ENCODE peak calls at places on chromosomes 1 and 21, in six cellular contexts. W is brain microvascular endothelial cell; F is pancreas; A is heart right ventricle; U is CD4-positive, CD25-positive, alpha-beta regulatory T cell; L is left ventricle myocardium inferior. N is an unnamed sample.

GRCh38 chr1:17875882-17876280 is 120.7 kb downstream of the ACTL8 start:
- DNase-seq in W (no peak), F (peak), A (peak), U (no peak), L (peak), N (no peak)

GRCh38 chr1:247421074-247421473 is 5.1 kb downstream of the NLRP3 start:
- DNase-seq in W (no peak), F (no peak), A (no peak), U (no peak), L (no peak), N (peak)

GRCh38 chr21:33241846-33242245 is 12.1 kb downstream of the IFNAR2 start:
- DNase-seq in W (no peak), F (no peak), A (no peak), U (no peak), L (no peak), N (no peak)

GRCh38 chr1:206558794-206559660 is 51.7 kb downstream of the RASSF5 start:
- DNase-seq in W (no peak), F (no peak), A (no peak), U (no peak), L (no peak), N (no peak)

GRCh38 chr1:30692201-30692947 is 31.0 kb downstream of the MATN1 start:
- DNase-seq in W (no peak), F (peak), A (no peak), U (no peak), L (no peak), N (no peak)

GRCh38 chr1:62325696-62326095 is 6.5 kb upstream of the KANK4 start:
- DNase-seq in W (peak), F (no peak), A (no peak), U (no peak), L (no peak), N (peak)

GRCh38 chr1:238281418-238281817 is 390.7 kb upstream of the ZP4 start:
- DNase-seq in W (no peak), F (no peak), A (no peak), U (no peak), L (no peak), N (no peak)

GRCh38 chr1:26838474-26839338 is 12.2 kb downstream of the ZDHHC18 start:
- DNase-seq in W (no peak), F (no peak), A (no peak), U (peak), L (no peak), N (no peak)

GRCh38 chr1:61238371-61238689 is 156.0 kb downstream of the NFIA start:
- DNase-seq in W (no peak), F (no peak), A (no peak), U (no peak), L (no peak), N (no peak)

GRCh38 chr1:198636391-198636790 is 2.4 kb upstream of the PTPRC start:
- DNase-seq in W (no peak), F (no peak), A (no peak), U (no peak), L (no peak), N (no peak)
- H3K27ac ChIP-seq in W (no peak), F (no peak), A (no peak), U (peak), L (no peak), N (no peak)

GRCh38 chr1:10762153-10762523 is 34.3 kb downstream of the CASZ1 start:
- DNase-seq in W (no peak), F (no peak), A (peak), U (no peak), L (no peak), N (no peak)
- H3K27ac ChIP-seq in W (no peak), F (peak), A (peak), U (no peak), L (peak), N (no peak)

DNA sequence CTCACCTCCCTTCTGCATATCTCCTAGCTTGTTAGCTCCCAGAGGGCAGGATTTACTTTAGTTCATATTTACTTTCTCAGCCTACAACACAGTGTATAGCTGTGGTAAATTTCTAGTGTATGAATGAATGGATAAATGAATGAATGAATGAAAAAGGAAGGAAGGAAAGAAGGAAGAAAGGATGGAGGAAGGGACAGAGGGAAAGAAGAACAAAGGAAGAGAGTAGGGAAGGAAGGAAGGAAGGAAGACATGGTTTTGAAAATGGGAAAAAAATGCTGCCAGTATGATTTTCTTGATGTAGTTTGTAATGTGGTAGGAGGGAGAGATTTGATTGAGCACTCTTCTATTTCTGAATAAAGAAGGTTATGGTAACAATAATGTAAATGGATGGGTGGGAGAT is 47.0 kb downstream of the LAMC2 start:
- DNase-seq in W (no peak), F (no peak), A (no peak), U (no peak), L (no peak), N (no peak)
- H3K27ac ChIP-seq in W (no peak), F (no peak), A (no peak), U (no peak), L (peak), N (peak)

GRCh38 chr1:229060140-229060539 is 210.8 kb upstream of the RAB4A start:
- DNase-seq in W (no peak), F (no peak), A (no peak), U (no peak), L (no peak), N (no peak)
- H3K27ac ChIP-seq in W (no peak), F (peak), A (no peak), U (no peak), L (peak), N (no peak)

DNA sequence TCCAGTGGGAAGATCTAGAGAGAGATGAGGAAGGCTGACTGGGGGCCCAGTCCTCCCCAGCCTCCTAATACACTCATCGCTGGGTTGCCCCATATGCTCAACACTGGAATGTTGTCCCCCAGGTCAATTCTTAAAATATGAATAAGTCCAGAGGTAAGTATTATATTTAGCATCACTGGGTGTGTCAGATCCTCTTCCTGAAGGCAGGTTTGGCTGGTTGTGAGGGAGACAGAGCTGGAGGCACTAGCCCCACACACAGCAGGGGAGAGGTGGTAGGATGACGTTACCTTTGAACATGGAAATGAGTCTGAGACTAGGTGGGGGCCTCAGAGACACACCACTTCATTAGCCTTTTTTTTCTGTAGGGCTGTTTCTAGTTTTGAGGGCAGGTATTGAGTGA is 42.6 kb downstream of the SLC44A3 start:
- DNase-seq in W (no peak), F (no peak), A (no peak), U (no peak), L (no peak), N (peak)
- H3K27ac ChIP-seq in W (peak), F (peak), A (peak), U (no peak), L (peak), N (peak)

GRCh38 chr1:235841938-235842545 is 24.7 kb downstream of the LYST start:
- DNase-seq in W (no peak), F (no peak), A (no peak), U (no peak), L (no peak), N (no peak)
- H3K27ac ChIP-seq in W (no peak), F (no peak), A (no peak), U (no peak), L (peak), N (no peak)

GRCh38 chr1:180269848-180270766 is 40.0 kb downstream of the LHX4 start:
- DNase-seq in W (no peak), F (no peak), A (no peak), U (no peak), L (no peak), N (no peak)

GRCh38 chr1:180266275-180267210 is 36.5 kb downstream of the LHX4 start:
- DNase-seq in W (no peak), F (no peak), A (no peak), U (no peak), L (no peak), N (no peak)

GRCh38 chr1:180267761-180268555 is 37.9 kb downstream of the LHX4 start:
- DNase-seq in W (no peak), F (no peak), A (no peak), U (no peak), L (no peak), N (no peak)

GRCh38 chr1:180267211-180267561 is 37.1 kb downstream of the LHX4 start:
- DNase-seq in W (no peak), F (no peak), A (no peak), U (no peak), L (no peak), N (no peak)

DNA sequence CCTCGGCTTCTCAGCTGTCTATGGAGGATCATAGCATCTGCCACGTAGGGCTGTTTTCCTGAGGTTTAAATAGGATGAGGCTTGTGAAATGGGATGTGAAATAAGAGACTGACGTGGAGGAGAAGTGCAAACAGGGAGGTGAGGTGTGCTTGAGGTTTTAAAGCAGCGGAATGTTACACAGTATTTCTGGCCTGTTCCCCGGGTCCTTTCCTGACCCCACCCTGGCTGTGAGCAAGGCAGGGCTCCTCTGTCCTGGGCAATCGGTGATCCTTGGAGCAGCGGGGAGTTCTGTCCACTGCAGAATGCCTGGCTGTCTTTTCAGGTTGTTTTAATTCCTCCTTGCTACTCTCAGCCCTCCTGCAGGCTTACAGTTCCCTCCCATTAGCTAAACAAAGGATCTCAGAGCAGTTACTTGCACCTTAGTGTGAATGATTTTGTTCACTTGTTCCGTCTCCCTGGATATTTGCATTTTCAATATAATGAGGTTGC is 38.5 kb downstream of the LHX4 start:
- DNase-seq in W (no peak), F (no peak), A (no peak), U (no peak), L (no peak), N (no peak)
- H3K27ac ChIP-seq in W (no peak), F (no peak), A (no peak), U (no peak), L (no peak), N (no peak)

GRCh38 chr1:36178479-36179219 is 22.7 kb downstream of the MAP7D1 start:
- DNase-seq in W (no peak), F (peak), A (no peak), U (no peak), L (peak), N (no peak)

GRCh38 chr1:36179220-36179600 is 23.2 kb downstream of the MAP7D1 start:
- DNase-seq in W (no peak), F (no peak), A (no peak), U (no peak), L (no peak), N (no peak)

GRCh38 chr1:36183309-36183856 is 27.4 kb downstream of the MAP7D1 start:
- DNase-seq in W (no peak), F (no peak), A (no peak), U (no peak), L (no peak), N (no peak)

GRCh38 chr1:36177589-36178463 is 21.9 kb downstream of the MAP7D1 start:
- DNase-seq in W (no peak), F (no peak), A (no peak), U (no peak), L (no peak), N (no peak)

DNA sequence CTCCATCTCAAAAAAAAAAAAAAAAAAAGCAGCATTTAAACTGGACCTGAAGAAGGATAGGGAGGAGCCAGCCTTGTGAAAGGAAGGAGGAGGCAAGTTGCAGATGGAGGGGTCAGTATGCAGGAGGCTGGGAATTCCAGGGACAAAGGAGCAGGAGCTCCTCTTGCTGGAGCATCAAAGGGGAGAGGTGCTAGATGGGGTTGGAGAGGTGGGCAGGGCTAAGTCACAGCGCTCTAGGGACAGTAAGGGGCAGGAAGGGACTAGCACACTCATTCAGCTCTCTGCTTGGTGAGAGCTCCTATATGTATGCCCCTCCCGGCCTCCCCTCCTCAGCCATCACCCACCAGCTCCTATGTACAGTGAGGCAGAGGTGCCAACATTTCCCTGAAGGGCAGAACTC is 26.8 kb downstream of the MAP7D1 start:
- DNase-seq in W (no peak), F (no peak), A (no peak), U (no peak), L (no peak), N (no peak)
- H3K27ac ChIP-seq in W (no peak), F (no peak), A (peak), U (no peak), L (peak), N (peak)

N was measured in epithelial cell of prostate.